ENCODE peak calls at places on chromosomes 2 and 18, in six cellular contexts. One of them, this sample, is unnamed.

GRCh38 chr2:14633031-14633430 is 514 bp downstream of the LRATD1 start:
- DNase-seq in PC-3: peak
- DNase-seq in OCI-LY7: no peak
- DNase-seq in GM23248: no peak
- DNase-seq in hepatocyte: peak
- DNase-seq in neural progenitor cell: peak
- DNase-seq in this sample: no peak

GRCh38 chr18:79427368-79428225 is 31.9 kb downstream of the NFATC1 start:
- DNase-seq in PC-3: no peak
- DNase-seq in OCI-LY7: no peak
- DNase-seq in GM23248: no peak
- DNase-seq in hepatocyte: no peak
- DNase-seq in neural progenitor cell: no peak
- DNase-seq in this sample: no peak

GRCh38 chr2:168894720-168895119 is 4.5 kb upstream of the SPC25 start:
- DNase-seq in PC-3: no peak
- DNase-seq in OCI-LY7: no peak
- DNase-seq in GM23248: no peak
- DNase-seq in hepatocyte: no peak
- DNase-seq in neural progenitor cell: no peak
- DNase-seq in this sample: no peak

GRCh38 chr2:112166801-112167499 is 28.8 kb downstream of the FBLN7 start:
- DNase-seq in PC-3: no peak
- DNase-seq in OCI-LY7: no peak
- DNase-seq in GM23248: no peak
- DNase-seq in hepatocyte: no peak
- DNase-seq in neural progenitor cell: no peak
- DNase-seq in this sample: no peak

GRCh38 chr2:118844261-118845004 is 3.0 kb downstream of the EN1 start:
- DNase-seq in PC-3: no peak
- DNase-seq in OCI-LY7: no peak
- DNase-seq in GM23248: peak
- DNase-seq in hepatocyte: no peak
- DNase-seq in neural progenitor cell: peak
- DNase-seq in this sample: no peak

GRCh38 chr2:213537579-213537978 is 253.3 kb downstream of the SPAG16 start:
- DNase-seq in PC-3: no peak
- DNase-seq in OCI-LY7: peak
- DNase-seq in GM23248: no peak
- DNase-seq in hepatocyte: no peak
- DNase-seq in neural progenitor cell: no peak
- DNase-seq in this sample: peak

GRCh38 chr2:145123606-145124005 is 603.7 kb upstream of the ZEB2 start:
- DNase-seq in PC-3: no peak
- DNase-seq in OCI-LY7: no peak
- DNase-seq in GM23248: no peak
- DNase-seq in hepatocyte: peak
- DNase-seq in neural progenitor cell: no peak
- DNase-seq in this sample: no peak

GRCh38 chr2:128949360-128949759 is 630.7 kb upstream of the HS6ST1 start:
- DNase-seq in PC-3: peak
- DNase-seq in OCI-LY7: no peak
- DNase-seq in GM23248: peak
- DNase-seq in hepatocyte: no peak
- DNase-seq in neural progenitor cell: no peak
- DNase-seq in this sample: no peak

GRCh38 chr2:62478093-62478580 is 27.9 kb downstream of the TMEM17 start:
- DNase-seq in PC-3: no peak
- DNase-seq in OCI-LY7: peak
- DNase-seq in GM23248: peak
- DNase-seq in hepatocyte: no peak
- DNase-seq in neural progenitor cell: no peak
- DNase-seq in this sample: no peak

GRCh38 chr2:170162261-170162612 is 15.7 kb upstream of the MYO3B start:
- DNase-seq in PC-3: peak
- DNase-seq in OCI-LY7: no peak
- DNase-seq in GM23248: peak
- DNase-seq in hepatocyte: no peak
- DNase-seq in neural progenitor cell: no peak
- DNase-seq in this sample: no peak
- H3K27ac ChIP-seq in PC-3: peak
- H3K27ac ChIP-seq in OCI-LY7: no peak
- H3K27ac ChIP-seq in GM23248: peak
- H3K27ac ChIP-seq in hepatocyte: no peak
- H3K27ac ChIP-seq in neural progenitor cell: no peak
- H3K27ac ChIP-seq in this sample: no peak

GRCh38 chr2:85310330-85310729 is 17.5 kb downstream of the TGOLN2 start:
- DNase-seq in PC-3: no peak
- DNase-seq in OCI-LY7: peak
- DNase-seq in GM23248: no peak
- DNase-seq in hepatocyte: no peak
- DNase-seq in neural progenitor cell: no peak
- DNase-seq in this sample: peak

GRCh38 chr2:85307527-85307897 is 20.3 kb downstream of the TGOLN2 start:
- DNase-seq in PC-3: no peak
- DNase-seq in OCI-LY7: no peak
- DNase-seq in GM23248: no peak
- DNase-seq in hepatocyte: no peak
- DNase-seq in neural progenitor cell: no peak
- DNase-seq in this sample: no peak

GRCh38 chr2:85308951-85309555 is 18.7 kb downstream of the TGOLN2 start:
- DNase-seq in PC-3: peak
- DNase-seq in OCI-LY7: no peak
- DNase-seq in GM23248: peak
- DNase-seq in hepatocyte: no peak
- DNase-seq in neural progenitor cell: no peak
- DNase-seq in this sample: peak

GRCh38 chr2:85309699-85310321 is 18.0 kb downstream of the TGOLN2 start:
- DNase-seq in PC-3: no peak
- DNase-seq in OCI-LY7: no peak
- DNase-seq in GM23248: no peak
- DNase-seq in hepatocyte: no peak
- DNase-seq in neural progenitor cell: no peak
- DNase-seq in this sample: peak

GRCh38 chr2:85308201-85308600 is 19.6 kb downstream of the TGOLN2 start:
- DNase-seq in PC-3: no peak
- DNase-seq in OCI-LY7: no peak
- DNase-seq in GM23248: no peak
- DNase-seq in hepatocyte: no peak
- DNase-seq in neural progenitor cell: no peak
- DNase-seq in this sample: no peak
- H3K4me3 ChIP-seq in PC-3: no peak
- H3K4me3 ChIP-seq in OCI-LY7: no peak
- H3K4me3 ChIP-seq in GM23248: no peak
- H3K4me3 ChIP-seq in hepatocyte: no peak
- H3K4me3 ChIP-seq in neural progenitor cell: no peak
- H3K4me3 ChIP-seq in this sample: no peak

DNA sequence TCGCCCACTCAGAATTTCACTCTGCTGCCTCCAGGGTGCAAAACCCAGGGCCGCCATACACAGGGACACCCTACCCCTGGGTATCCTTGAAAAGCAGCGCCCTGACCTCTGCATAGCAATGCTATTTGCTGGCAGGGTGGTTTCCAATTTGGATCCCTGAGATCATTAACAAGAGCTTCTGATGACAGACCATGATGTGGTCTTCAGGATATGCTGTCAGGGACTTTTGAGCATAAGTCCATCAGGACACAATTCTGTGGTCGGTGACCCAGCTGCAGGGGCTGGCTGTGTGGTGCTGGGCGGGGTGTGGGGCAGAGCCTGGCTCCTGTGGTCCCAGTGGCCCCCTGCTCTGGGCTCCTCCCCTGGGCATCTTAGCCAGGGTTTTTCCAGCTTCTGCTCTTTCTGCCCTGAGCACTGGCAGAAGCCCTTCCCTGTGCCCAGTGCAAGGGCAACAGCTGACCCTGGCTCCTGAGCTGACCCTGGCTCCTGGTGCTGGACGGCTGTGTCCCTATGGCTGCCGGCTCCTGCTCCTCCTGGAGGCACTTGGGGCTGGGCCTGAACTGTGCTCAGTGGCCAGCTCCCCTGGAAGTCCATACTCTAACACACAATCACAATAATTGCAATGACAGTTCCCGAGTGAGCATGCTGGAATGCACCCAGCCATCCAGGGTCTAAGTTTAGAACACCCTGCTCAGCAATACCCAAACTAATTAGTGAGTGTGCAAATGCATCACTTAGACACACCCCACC is 271.5 kb downstream of the HDAC4 start:
- DNase-seq in PC-3: no peak
- DNase-seq in OCI-LY7: no peak
- DNase-seq in GM23248: peak
- DNase-seq in hepatocyte: no peak
- DNase-seq in neural progenitor cell: no peak
- DNase-seq in this sample: no peak
- TF ChIP-seq EZH2phosphoT487 in PC-3: no peak
- TF ChIP-seq EZH2phosphoT487 in OCI-LY7: no peak
- TF ChIP-seq EZH2phosphoT487 in GM23248: no peak
- TF ChIP-seq EZH2phosphoT487 in hepatocyte: no peak
- TF ChIP-seq EZH2phosphoT487 in neural progenitor cell: no peak
- TF ChIP-seq EZH2phosphoT487 in this sample: no peak

GRCh38 chr18:4369726-4370125 is 85.4 kb downstream of the DLGAP1 start:
- DNase-seq in PC-3: no peak
- DNase-seq in OCI-LY7: no peak
- DNase-seq in GM23248: no peak
- DNase-seq in hepatocyte: no peak
- DNase-seq in neural progenitor cell: no peak
- DNase-seq in this sample: no peak
- H3K27ac ChIP-seq in PC-3: no peak
- H3K27ac ChIP-seq in OCI-LY7: no peak
- H3K27ac ChIP-seq in GM23248: no peak
- H3K27ac ChIP-seq in hepatocyte: no peak
- H3K27ac ChIP-seq in neural progenitor cell: no peak
- H3K27ac ChIP-seq in this sample: no peak

DNA sequence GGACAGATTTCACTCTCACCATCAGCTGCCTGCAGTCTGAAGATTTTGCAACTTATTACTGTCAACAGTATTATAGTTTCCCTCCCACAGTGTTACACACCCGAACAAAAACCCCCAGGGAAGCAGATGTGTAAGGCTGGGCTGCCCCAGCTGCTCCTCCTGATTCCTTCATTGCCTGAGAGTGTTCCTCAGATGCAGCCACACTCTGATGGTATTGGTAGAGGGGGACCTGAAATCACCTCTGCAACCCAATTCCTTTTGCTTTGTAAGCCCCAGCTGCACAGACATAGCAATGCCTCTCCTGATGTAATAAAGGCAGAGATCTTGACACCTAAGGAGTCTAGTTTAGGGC is 1529.8 kb downstream of the RPIA start:
- DNase-seq in PC-3: no peak
- DNase-seq in OCI-LY7: peak
- DNase-seq in GM23248: no peak
- DNase-seq in hepatocyte: no peak
- DNase-seq in neural progenitor cell: no peak
- DNase-seq in this sample: no peak
- H3K4me3 ChIP-seq in PC-3: no peak
- H3K4me3 ChIP-seq in OCI-LY7: peak
- H3K4me3 ChIP-seq in GM23248: no peak
- H3K4me3 ChIP-seq in hepatocyte: no peak
- H3K4me3 ChIP-seq in neural progenitor cell: no peak
- H3K4me3 ChIP-seq in this sample: no peak

GRCh38 chr2:47867205-47867604 is 39.1 kb downstream of the FBXO11 start:
- DNase-seq in PC-3: peak
- DNase-seq in OCI-LY7: peak
- DNase-seq in GM23248: peak
- DNase-seq in hepatocyte: peak
- DNase-seq in neural progenitor cell: no peak
- DNase-seq in this sample: no peak
- TF ChIP-seq EZH2phosphoT487 in PC-3: no peak
- TF ChIP-seq EZH2phosphoT487 in OCI-LY7: no peak
- TF ChIP-seq EZH2phosphoT487 in GM23248: no peak
- TF ChIP-seq EZH2phosphoT487 in hepatocyte: no peak
- TF ChIP-seq EZH2phosphoT487 in neural progenitor cell: no peak
- TF ChIP-seq EZH2phosphoT487 in this sample: no peak

GRCh38 chr18:55100817-55101457 is 141.7 kb upstream of the CCDC68 start:
- DNase-seq in PC-3: peak
- DNase-seq in OCI-LY7: no peak
- DNase-seq in GM23248: peak
- DNase-seq in hepatocyte: peak
- DNase-seq in neural progenitor cell: no peak
- DNase-seq in this sample: no peak
- H3K27ac ChIP-seq in PC-3: peak
- H3K27ac ChIP-seq in OCI-LY7: no peak
- H3K27ac ChIP-seq in GM23248: no peak
- H3K27ac ChIP-seq in hepatocyte: peak
- H3K27ac ChIP-seq in neural progenitor cell: no peak
- H3K27ac ChIP-seq in this sample: no peak

DNA sequence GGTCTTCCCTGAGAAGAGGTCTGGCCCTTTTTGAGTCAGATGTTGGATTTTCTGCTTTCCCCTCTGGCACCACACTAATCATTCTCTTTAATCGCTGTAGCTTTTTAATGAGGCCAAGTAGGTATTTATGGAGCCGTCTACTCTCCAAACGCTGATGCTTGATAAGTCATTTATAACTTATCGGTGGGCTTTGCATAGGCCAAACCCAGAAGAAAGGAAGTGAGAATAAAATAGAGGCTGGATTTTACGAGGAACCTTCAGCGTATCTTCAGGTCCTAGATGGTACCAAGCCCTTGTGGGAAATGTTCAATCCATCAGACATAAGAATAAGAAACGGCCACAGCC is 142.5 kb upstream of the CTAGE1 start:
- DNase-seq in PC-3: no peak
- DNase-seq in OCI-LY7: no peak
- DNase-seq in GM23248: no peak
- DNase-seq in hepatocyte: no peak
- DNase-seq in neural progenitor cell: no peak
- DNase-seq in this sample: no peak
- H3K4me3 ChIP-seq in PC-3: peak
- H3K4me3 ChIP-seq in OCI-LY7: no peak
- H3K4me3 ChIP-seq in GM23248: peak
- H3K4me3 ChIP-seq in hepatocyte: peak
- H3K4me3 ChIP-seq in neural progenitor cell: peak
- H3K4me3 ChIP-seq in this sample: peak

DNA sequence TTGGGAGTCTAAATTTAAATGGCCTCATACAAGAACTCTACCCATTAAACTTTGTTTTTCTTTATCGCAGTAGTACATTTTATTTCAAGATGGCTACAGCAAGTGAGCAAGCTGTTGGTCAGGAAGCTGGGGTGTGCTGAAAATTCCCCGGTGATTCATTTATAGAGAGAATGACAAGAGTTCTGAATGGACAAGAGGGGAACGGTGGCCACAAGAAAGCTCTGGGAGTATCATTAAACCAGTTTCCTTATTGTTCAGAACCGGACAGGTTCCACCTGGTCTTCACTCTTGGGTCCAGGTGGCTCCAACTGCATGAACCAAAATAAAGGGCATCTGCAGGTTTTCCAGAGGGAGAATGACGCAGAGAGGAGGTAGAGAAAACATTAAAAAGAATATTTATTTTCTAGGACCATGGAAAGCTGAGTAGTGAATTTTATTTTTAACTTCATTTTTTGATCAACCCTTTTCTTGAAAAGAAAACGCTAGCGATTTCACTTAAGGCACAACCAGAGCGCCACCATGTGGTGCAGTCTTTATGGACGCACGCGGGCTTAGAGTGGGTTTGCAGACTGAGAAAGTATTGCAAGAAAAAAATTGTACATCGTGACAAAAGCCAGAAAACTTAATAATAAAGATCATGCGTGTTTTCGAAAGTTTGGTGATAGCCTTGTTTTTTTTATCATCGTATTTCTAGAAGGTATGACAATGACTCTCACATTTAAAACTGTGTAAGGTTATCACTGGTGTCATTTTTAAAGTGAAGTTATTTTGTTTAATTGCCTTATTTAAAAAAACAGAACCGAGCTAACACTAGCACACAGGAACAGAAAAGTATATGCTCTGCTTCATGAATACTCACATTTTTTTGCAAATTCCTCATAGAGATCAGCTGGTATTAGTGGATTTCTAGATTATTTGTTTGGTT is 97.9 kb upstream of the NOL4 start:
- DNase-seq in PC-3: peak
- DNase-seq in OCI-LY7: peak
- DNase-seq in GM23248: peak
- DNase-seq in hepatocyte: peak
- DNase-seq in neural progenitor cell: peak
- DNase-seq in this sample: peak
- TF ChIP-seq EZH2phosphoT487 in PC-3: no peak
- TF ChIP-seq EZH2phosphoT487 in OCI-LY7: no peak
- TF ChIP-seq EZH2phosphoT487 in GM23248: no peak
- TF ChIP-seq EZH2phosphoT487 in hepatocyte: no peak
- TF ChIP-seq EZH2phosphoT487 in neural progenitor cell: no peak
- TF ChIP-seq EZH2phosphoT487 in this sample: no peak

This sample was measured in MM.1S.